ENCODE peak calls at places on chromosomes 7 and 10, in five cellular contexts. One of them, this sample, is unnamed.

GRCh38 chr10:2978111-2978510 is 89.2 kb upstream of the PFKP start:
- DNase-seq in skeletal muscle cell: peak
- DNase-seq in NCI-H1092 treated with DMSO at 0.1 percent for 48 hours: peak
- DNase-seq in omental fat pad: no peak
- DNase-seq in NCI-H1105 treated with DMSO at 0.1 percent for 48 hours: peak
- DNase-seq in this sample: no peak

GRCh38 chr10:17961551-17962422 is 10.1 kb downstream of the SLC39A12 start:
- DNase-seq in omental fat pad: no peak
- DNase-seq in NCI-H1092 treated with DMSO at 0.1 percent for 48 hours: no peak
- DNase-seq in skeletal muscle cell: peak
- DNase-seq in NCI-H1105 treated with DMSO at 0.1 percent for 48 hours: no peak
- DNase-seq in this sample: no peak

GRCh38 chr10:113788604-113789083 is 37.2 kb downstream of the PLEKHS1 start:
- DNase-seq in NCI-H1105 treated with DMSO at 0.1 percent for 48 hours: no peak
- DNase-seq in skeletal muscle cell: peak
- DNase-seq in omental fat pad: no peak
- DNase-seq in NCI-H1092 treated with DMSO at 0.1 percent for 48 hours: no peak
- DNase-seq in this sample: peak

GRCh38 chr10:48444861-48445841 is 138.7 kb downstream of the MAPK8 start:
- DNase-seq in NCI-H1105 treated with DMSO at 0.1 percent for 48 hours: peak
- DNase-seq in omental fat pad: no peak
- DNase-seq in NCI-H1092 treated with DMSO at 0.1 percent for 48 hours: peak
- DNase-seq in skeletal muscle cell: no peak
- DNase-seq in this sample: no peak

GRCh38 chr7:157428554-157428945 is 91.7 kb downstream of the DNAJB6 start:
- DNase-seq in skeletal muscle cell: no peak
- DNase-seq in omental fat pad: no peak
- DNase-seq in NCI-H1105 treated with DMSO at 0.1 percent for 48 hours: no peak
- DNase-seq in NCI-H1092 treated with DMSO at 0.1 percent for 48 hours: no peak
- DNase-seq in this sample: no peak

GRCh38 chr7:351256-351655 is 61.3 kb downstream of the FOXL3 start:
- DNase-seq in NCI-H1092 treated with DMSO at 0.1 percent for 48 hours: no peak
- DNase-seq in omental fat pad: no peak
- DNase-seq in skeletal muscle cell: no peak
- DNase-seq in NCI-H1105 treated with DMSO at 0.1 percent for 48 hours: no peak
- DNase-seq in this sample: no peak

GRCh38 chr7:27137603-27138410 is 5.7 kb downstream of the HOXA5 start:
- DNase-seq in NCI-H1092 treated with DMSO at 0.1 percent for 48 hours: no peak
- DNase-seq in NCI-H1105 treated with DMSO at 0.1 percent for 48 hours: no peak
- DNase-seq in omental fat pad: no peak
- DNase-seq in skeletal muscle cell: no peak
- DNase-seq in this sample: no peak

GRCh38 chr7:102425639-102426267 is 7.6 kb upstream of the ORAI2 start:
- DNase-seq in NCI-H1105 treated with DMSO at 0.1 percent for 48 hours: no peak
- DNase-seq in omental fat pad: no peak
- DNase-seq in skeletal muscle cell: no peak
- DNase-seq in NCI-H1092 treated with DMSO at 0.1 percent for 48 hours: no peak
- DNase-seq in this sample: no peak

GRCh38 chr7:80478683-80479082 is 33.2 kb downstream of the GNAT3 start:
- DNase-seq in NCI-H1105 treated with DMSO at 0.1 percent for 48 hours: no peak
- DNase-seq in NCI-H1092 treated with DMSO at 0.1 percent for 48 hours: no peak
- DNase-seq in omental fat pad: no peak
- DNase-seq in skeletal muscle cell: no peak
- DNase-seq in this sample: no peak

GRCh38 chr10:71257292-71257997 is 45.1 kb downstream of the UNC5B start:
- DNase-seq in skeletal muscle cell: no peak
- DNase-seq in NCI-H1092 treated with DMSO at 0.1 percent for 48 hours: no peak
- DNase-seq in omental fat pad: no peak
- DNase-seq in NCI-H1105 treated with DMSO at 0.1 percent for 48 hours: no peak
- DNase-seq in this sample: no peak

GRCh38 chr10:72425133-72425532 is 70.4 kb upstream of the DNAJB12 start:
- DNase-seq in NCI-H1092 treated with DMSO at 0.1 percent for 48 hours: no peak
- DNase-seq in skeletal muscle cell: peak
- DNase-seq in NCI-H1105 treated with DMSO at 0.1 percent for 48 hours: no peak
- DNase-seq in omental fat pad: no peak
- DNase-seq in this sample: no peak

GRCh38 chr7:101869901-101870290 is 52.5 kb downstream of the CUX1 start:
- DNase-seq in skeletal muscle cell: no peak
- DNase-seq in NCI-H1092 treated with DMSO at 0.1 percent for 48 hours: no peak
- DNase-seq in NCI-H1105 treated with DMSO at 0.1 percent for 48 hours: no peak
- DNase-seq in omental fat pad: no peak
- DNase-seq in this sample: no peak

GRCh38 chr7:120014920-120015465 is 258.0 kb upstream of the KCND2 start:
- DNase-seq in skeletal muscle cell: no peak
- DNase-seq in NCI-H1092 treated with DMSO at 0.1 percent for 48 hours: no peak
- DNase-seq in NCI-H1105 treated with DMSO at 0.1 percent for 48 hours: no peak
- DNase-seq in omental fat pad: no peak
- DNase-seq in this sample: no peak

GRCh38 chr7:18013936-18014335 is 13.7 kb downstream of the PRPS1L1 start:
- DNase-seq in skeletal muscle cell: peak
- DNase-seq in omental fat pad: no peak
- DNase-seq in NCI-H1092 treated with DMSO at 0.1 percent for 48 hours: no peak
- DNase-seq in NCI-H1105 treated with DMSO at 0.1 percent for 48 hours: no peak
- DNase-seq in this sample: no peak

GRCh38 chr7:19747740-19748339 is 25.6 kb downstream of the TMEM196 start:
- DNase-seq in omental fat pad: no peak
- DNase-seq in skeletal muscle cell: no peak
- DNase-seq in NCI-H1105 treated with DMSO at 0.1 percent for 48 hours: peak
- DNase-seq in NCI-H1092 treated with DMSO at 0.1 percent for 48 hours: peak
- DNase-seq in this sample: no peak

GRCh38 chr7:539731-540411 is 20.2 kb upstream of the PDGFA start:
- DNase-seq in omental fat pad: no peak
- DNase-seq in skeletal muscle cell: no peak
- DNase-seq in NCI-H1092 treated with DMSO at 0.1 percent for 48 hours: no peak
- DNase-seq in NCI-H1105 treated with DMSO at 0.1 percent for 48 hours: no peak
- DNase-seq in this sample: no peak

GRCh38 chr10:86687750-86688149 is 19.4 kb downstream of the LDB3 start:
- DNase-seq in NCI-H1092 treated with DMSO at 0.1 percent for 48 hours: no peak
- DNase-seq in omental fat pad: no peak
- DNase-seq in skeletal muscle cell: no peak
- DNase-seq in NCI-H1105 treated with DMSO at 0.1 percent for 48 hours: no peak
- DNase-seq in this sample: peak

GRCh38 chr7:40697653-40698052 is 562.8 kb downstream of the SUGCT start:
- DNase-seq in omental fat pad: no peak
- DNase-seq in NCI-H1092 treated with DMSO at 0.1 percent for 48 hours: no peak
- DNase-seq in NCI-H1105 treated with DMSO at 0.1 percent for 48 hours: no peak
- DNase-seq in skeletal muscle cell: peak
- DNase-seq in this sample: no peak

GRCh38 chr10:102420810-102421644 is at the start of gene FBXL15:
- DNase-seq in NCI-H1105 treated with DMSO at 0.1 percent for 48 hours: peak
- DNase-seq in NCI-H1092 treated with DMSO at 0.1 percent for 48 hours: peak
- DNase-seq in skeletal muscle cell: peak
- DNase-seq in omental fat pad: peak
- DNase-seq in this sample: peak

GRCh38 chr10:121260383-121260782 is 337.9 kb downstream of the FGFR2 start:
- DNase-seq in NCI-H1092 treated with DMSO at 0.1 percent for 48 hours: no peak
- DNase-seq in NCI-H1105 treated with DMSO at 0.1 percent for 48 hours: no peak
- DNase-seq in omental fat pad: no peak
- DNase-seq in skeletal muscle cell: no peak
- DNase-seq in this sample: no peak

GRCh38 chr7:7924303-7924702 is 44.3 kb upstream of the GLCCI1 start:
- DNase-seq in skeletal muscle cell: no peak
- DNase-seq in NCI-H1105 treated with DMSO at 0.1 percent for 48 hours: no peak
- DNase-seq in omental fat pad: no peak
- DNase-seq in NCI-H1092 treated with DMSO at 0.1 percent for 48 hours: no peak
- DNase-seq in this sample: no peak

GRCh38 chr7:921581-922333 is 32.7 kb downstream of the ADAP1 start:
- DNase-seq in omental fat pad: peak
- DNase-seq in NCI-H1092 treated with DMSO at 0.1 percent for 48 hours: no peak
- DNase-seq in NCI-H1105 treated with DMSO at 0.1 percent for 48 hours: no peak
- DNase-seq in skeletal muscle cell: no peak
- DNase-seq in this sample: no peak

GRCh38 chr10:71252195-71252594 is 39.8 kb downstream of the UNC5B start:
- DNase-seq in skeletal muscle cell: no peak
- DNase-seq in NCI-H1092 treated with DMSO at 0.1 percent for 48 hours: no peak
- DNase-seq in NCI-H1105 treated with DMSO at 0.1 percent for 48 hours: no peak
- DNase-seq in omental fat pad: no peak
- DNase-seq in this sample: no peak

GRCh38 chr7:17055596-17055995 is 173.8 kb upstream of the AGR3 start:
- DNase-seq in NCI-H1105 treated with DMSO at 0.1 percent for 48 hours: no peak
- DNase-seq in NCI-H1092 treated with DMSO at 0.1 percent for 48 hours: no peak
- DNase-seq in omental fat pad: no peak
- DNase-seq in skeletal muscle cell: no peak
- DNase-seq in this sample: no peak

GRCh38 chr7:128744366-128744905 is 5.3 kb downstream of the CALU start:
- DNase-seq in omental fat pad: no peak
- DNase-seq in skeletal muscle cell: no peak
- DNase-seq in NCI-H1105 treated with DMSO at 0.1 percent for 48 hours: no peak
- DNase-seq in NCI-H1092 treated with DMSO at 0.1 percent for 48 hours: no peak
- DNase-seq in this sample: no peak

GRCh38 chr10:65891073-65891981 is 1034.5 kb upstream of the LRRTM3 start:
- DNase-seq in skeletal muscle cell: no peak
- DNase-seq in NCI-H1105 treated with DMSO at 0.1 percent for 48 hours: peak
- DNase-seq in omental fat pad: no peak
- DNase-seq in NCI-H1092 treated with DMSO at 0.1 percent for 48 hours: no peak
- DNase-seq in this sample: no peak

GRCh38 chr7:75638607-75639070 is 100.1 kb downstream of the HIP1 start:
- DNase-seq in NCI-H1105 treated with DMSO at 0.1 percent for 48 hours: peak
- DNase-seq in skeletal muscle cell: no peak
- DNase-seq in omental fat pad: no peak
- DNase-seq in NCI-H1092 treated with DMSO at 0.1 percent for 48 hours: peak
- DNase-seq in this sample: no peak

GRCh38 chr7:158730383-158731055 is 25.9 kb upstream of the NCAPG2 start:
- DNase-seq in skeletal muscle cell: no peak
- DNase-seq in NCI-H1092 treated with DMSO at 0.1 percent for 48 hours: no peak
- DNase-seq in omental fat pad: no peak
- DNase-seq in NCI-H1105 treated with DMSO at 0.1 percent for 48 hours: no peak
- DNase-seq in this sample: no peak

GRCh38 chr10:86375204-86375603 is 8.6 kb upstream of the GRID1 start:
- DNase-seq in omental fat pad: no peak
- DNase-seq in skeletal muscle cell: no peak
- DNase-seq in NCI-H1092 treated with DMSO at 0.1 percent for 48 hours: no peak
- DNase-seq in NCI-H1105 treated with DMSO at 0.1 percent for 48 hours: no peak
- DNase-seq in this sample: no peak

GRCh38 chr10:93039721-93040120 is 20.9 kb upstream of the CYP26C1 start:
- DNase-seq in skeletal muscle cell: no peak
- DNase-seq in omental fat pad: no peak
- DNase-seq in NCI-H1092 treated with DMSO at 0.1 percent for 48 hours: no peak
- DNase-seq in NCI-H1105 treated with DMSO at 0.1 percent for 48 hours: no peak
- DNase-seq in this sample: no peak

GRCh38 chr7:67589178-67589577 is 592.5 kb downstream of the TYW1 start:
- DNase-seq in skeletal muscle cell: no peak
- DNase-seq in NCI-H1105 treated with DMSO at 0.1 percent for 48 hours: no peak
- DNase-seq in NCI-H1092 treated with DMSO at 0.1 percent for 48 hours: no peak
- DNase-seq in omental fat pad: no peak
- DNase-seq in this sample: no peak

GRCh38 chr7:141362580-141363435 is 188.4 kb upstream of the AGK start:
- DNase-seq in skeletal muscle cell: peak
- DNase-seq in omental fat pad: no peak
- DNase-seq in NCI-H1092 treated with DMSO at 0.1 percent for 48 hours: no peak
- DNase-seq in NCI-H1105 treated with DMSO at 0.1 percent for 48 hours: no peak
- DNase-seq in this sample: peak

GRCh38 chr10:77504196-77504869 is 133.3 kb downstream of the KCNMA1 start:
- DNase-seq in omental fat pad: no peak
- DNase-seq in skeletal muscle cell: no peak
- DNase-seq in NCI-H1092 treated with DMSO at 0.1 percent for 48 hours: no peak
- DNase-seq in NCI-H1105 treated with DMSO at 0.1 percent for 48 hours: no peak
- DNase-seq in this sample: no peak

GRCh38 chr7:149248777-149249176 is 9.3 kb downstream of the ZNF212 start:
- DNase-seq in skeletal muscle cell: no peak
- DNase-seq in NCI-H1092 treated with DMSO at 0.1 percent for 48 hours: no peak
- DNase-seq in omental fat pad: no peak
- DNase-seq in NCI-H1105 treated with DMSO at 0.1 percent for 48 hours: no peak
- DNase-seq in this sample: no peak

GRCh38 chr10:44347609-44348400 is 37.1 kb downstream of the CXCL12 start:
- DNase-seq in NCI-H1105 treated with DMSO at 0.1 percent for 48 hours: no peak
- DNase-seq in skeletal muscle cell: no peak
- DNase-seq in NCI-H1092 treated with DMSO at 0.1 percent for 48 hours: no peak
- DNase-seq in omental fat pad: no peak
- DNase-seq in this sample: no peak

GRCh38 chr10:97422921-97423420 is 3.0 kb upstream of the PGAM1 start:
- DNase-seq in omental fat pad: no peak
- DNase-seq in NCI-H1092 treated with DMSO at 0.1 percent for 48 hours: no peak
- DNase-seq in NCI-H1105 treated with DMSO at 0.1 percent for 48 hours: no peak
- DNase-seq in skeletal muscle cell: peak
- DNase-seq in this sample: no peak

GRCh38 chr7:1238363-1239331 is 6.0 kb downstream of the UNCX start:
- DNase-seq in omental fat pad: no peak
- DNase-seq in NCI-H1105 treated with DMSO at 0.1 percent for 48 hours: no peak
- DNase-seq in NCI-H1092 treated with DMSO at 0.1 percent for 48 hours: no peak
- DNase-seq in skeletal muscle cell: no peak
- DNase-seq in this sample: no peak

GRCh38 chr7:25851332-25852248 is 300.4 kb upstream of the NFE2L3 start:
- DNase-seq in omental fat pad: peak
- DNase-seq in NCI-H1105 treated with DMSO at 0.1 percent for 48 hours: peak
- DNase-seq in NCI-H1092 treated with DMSO at 0.1 percent for 48 hours: peak
- DNase-seq in skeletal muscle cell: no peak
- DNase-seq in this sample: no peak

GRCh38 chr7:130845581-130846085 is 111.6 kb upstream of the KLF14 start:
- DNase-seq in omental fat pad: no peak
- DNase-seq in NCI-H1092 treated with DMSO at 0.1 percent for 48 hours: no peak
- DNase-seq in skeletal muscle cell: peak
- DNase-seq in NCI-H1105 treated with DMSO at 0.1 percent for 48 hours: no peak
- DNase-seq in this sample: peak

GRCh38 chr10:48444266-48444665 is 137.8 kb downstream of the MAPK8 start:
- DNase-seq in NCI-H1105 treated with DMSO at 0.1 percent for 48 hours: peak
- DNase-seq in skeletal muscle cell: no peak
- DNase-seq in NCI-H1092 treated with DMSO at 0.1 percent for 48 hours: peak
- DNase-seq in omental fat pad: no peak
- DNase-seq in this sample: no peak